ENCODE peak calls at places on chromosomes 5 and 9, in seven cellular contexts. One of them, this sample, is unnamed.

GRCh38 chr5:160285311-160285710 is 27.1 kb downstream of the CCNJL start:
- DNase-seq in astrocyte of the spinal cord: no peak
- DNase-seq in IMR-90: no peak
- DNase-seq in choroid plexus epithelial cell: no peak
- DNase-seq in aorta: no peak
- DNase-seq in fibroblast of mammary gland: no peak
- DNase-seq in heart left ventricle: no peak
- DNase-seq in this sample: no peak

GRCh38 chr5:173715607-173716006 is 99.2 kb upstream of the BOD1 start:
- DNase-seq in astrocyte of the spinal cord: no peak
- DNase-seq in IMR-90: peak
- DNase-seq in choroid plexus epithelial cell: peak
- DNase-seq in aorta: no peak
- DNase-seq in fibroblast of mammary gland: no peak
- DNase-seq in heart left ventricle: no peak
- DNase-seq in this sample: no peak

GRCh38 chr5:114411380-114411931 is 49.6 kb downstream of the KCNN2 start:
- DNase-seq in astrocyte of the spinal cord: no peak
- DNase-seq in IMR-90: peak
- DNase-seq in choroid plexus epithelial cell: no peak
- DNase-seq in aorta: no peak
- DNase-seq in fibroblast of mammary gland: no peak
- DNase-seq in heart left ventricle: no peak
- DNase-seq in this sample: no peak

GRCh38 chr9:104969116-104969515 is 41.2 kb upstream of the ABCA1 start:
- DNase-seq in astrocyte of the spinal cord: no peak
- DNase-seq in IMR-90: no peak
- DNase-seq in choroid plexus epithelial cell: no peak
- DNase-seq in aorta: no peak
- DNase-seq in fibroblast of mammary gland: no peak
- DNase-seq in heart left ventricle: no peak
- DNase-seq in this sample: no peak

GRCh38 chr9:36401179-36401740 is 1.2 kb upstream of the RNF38 start:
- DNase-seq in astrocyte of the spinal cord: peak
- DNase-seq in IMR-90: peak
- DNase-seq in choroid plexus epithelial cell: peak
- DNase-seq in aorta: no peak
- DNase-seq in fibroblast of mammary gland: peak
- DNase-seq in heart left ventricle: no peak
- DNase-seq in this sample: no peak

GRCh38 chr5:134003064-134003956 is 1.5 kb downstream of the VDAC1 start:
- DNase-seq in astrocyte of the spinal cord: no peak
- DNase-seq in IMR-90: no peak
- DNase-seq in choroid plexus epithelial cell: no peak
- DNase-seq in aorta: no peak
- DNase-seq in fibroblast of mammary gland: no peak
- DNase-seq in heart left ventricle: no peak
- DNase-seq in this sample: no peak

GRCh38 chr5:139138790-139139189 is 59.4 kb downstream of the SIL1 start:
- DNase-seq in astrocyte of the spinal cord: peak
- DNase-seq in IMR-90: peak
- DNase-seq in choroid plexus epithelial cell: peak
- DNase-seq in aorta: peak
- DNase-seq in fibroblast of mammary gland: peak
- DNase-seq in heart left ventricle: peak
- DNase-seq in this sample: peak

GRCh38 chr5:143515829-143516228 is 112.3 kb upstream of the NR3C1 start:
- DNase-seq in astrocyte of the spinal cord: peak
- DNase-seq in IMR-90: peak
- DNase-seq in choroid plexus epithelial cell: peak
- DNase-seq in aorta: no peak
- DNase-seq in fibroblast of mammary gland: peak
- DNase-seq in heart left ventricle: peak
- DNase-seq in this sample: no peak

GRCh38 chr5:37665889-37666288 is 174.0 kb downstream of the GDNF start:
- DNase-seq in astrocyte of the spinal cord: peak
- DNase-seq in IMR-90: no peak
- DNase-seq in choroid plexus epithelial cell: no peak
- DNase-seq in aorta: peak
- DNase-seq in fibroblast of mammary gland: no peak
- DNase-seq in heart left ventricle: peak
- DNase-seq in this sample: no peak

GRCh38 chr5:127988149-127988755 is 95.3 kb upstream of the SLC12A2 start:
- DNase-seq in astrocyte of the spinal cord: peak
- DNase-seq in IMR-90: peak
- DNase-seq in choroid plexus epithelial cell: peak
- DNase-seq in aorta: no peak
- DNase-seq in fibroblast of mammary gland: peak
- DNase-seq in heart left ventricle: no peak
- DNase-seq in this sample: peak

GRCh38 chr5:83377131-83377865 is 94.2 kb upstream of the VCAN start:
- DNase-seq in astrocyte of the spinal cord: peak
- DNase-seq in IMR-90: peak
- DNase-seq in choroid plexus epithelial cell: peak
- DNase-seq in aorta: no peak
- DNase-seq in fibroblast of mammary gland: peak
- DNase-seq in heart left ventricle: peak
- DNase-seq in this sample: peak

GRCh38 chr9:80605129-80605528 is 1033.4 kb downstream of the TLE4 start:
- DNase-seq in astrocyte of the spinal cord: peak
- DNase-seq in IMR-90: peak
- DNase-seq in choroid plexus epithelial cell: peak
- DNase-seq in aorta: no peak
- DNase-seq in fibroblast of mammary gland: peak
- DNase-seq in heart left ventricle: no peak
- DNase-seq in this sample: peak

GRCh38 chr9:129910628-129911567 is 75.6 kb downstream of the USP20 start:
- DNase-seq in astrocyte of the spinal cord: peak
- DNase-seq in IMR-90: peak
- DNase-seq in choroid plexus epithelial cell: peak
- DNase-seq in aorta: no peak
- DNase-seq in fibroblast of mammary gland: peak
- DNase-seq in heart left ventricle: no peak
- DNase-seq in this sample: peak

GRCh38 chr5:73115399-73116051 is 4.8 kb upstream of the TMEM171 start:
- DNase-seq in astrocyte of the spinal cord: peak
- DNase-seq in IMR-90: peak
- DNase-seq in choroid plexus epithelial cell: peak
- DNase-seq in aorta: no peak
- DNase-seq in fibroblast of mammary gland: peak
- DNase-seq in heart left ventricle: no peak
- DNase-seq in this sample: peak

GRCh38 chr9:99544526-99544925 is 277.2 kb upstream of the NR4A3 start:
- DNase-seq in astrocyte of the spinal cord: no peak
- DNase-seq in IMR-90: no peak
- DNase-seq in choroid plexus epithelial cell: no peak
- DNase-seq in aorta: no peak
- DNase-seq in fibroblast of mammary gland: no peak
- DNase-seq in heart left ventricle: no peak
- DNase-seq in this sample: no peak
- H3K4me3 ChIP-seq in astrocyte of the spinal cord: no peak
- H3K4me3 ChIP-seq in IMR-90: no peak
- H3K4me3 ChIP-seq in choroid plexus epithelial cell: no peak
- H3K4me3 ChIP-seq in aorta: no peak
- H3K4me3 ChIP-seq in fibroblast of mammary gland: no peak
- H3K4me3 ChIP-seq in heart left ventricle: no peak
- H3K4me3 ChIP-seq in this sample: no peak

DNA sequence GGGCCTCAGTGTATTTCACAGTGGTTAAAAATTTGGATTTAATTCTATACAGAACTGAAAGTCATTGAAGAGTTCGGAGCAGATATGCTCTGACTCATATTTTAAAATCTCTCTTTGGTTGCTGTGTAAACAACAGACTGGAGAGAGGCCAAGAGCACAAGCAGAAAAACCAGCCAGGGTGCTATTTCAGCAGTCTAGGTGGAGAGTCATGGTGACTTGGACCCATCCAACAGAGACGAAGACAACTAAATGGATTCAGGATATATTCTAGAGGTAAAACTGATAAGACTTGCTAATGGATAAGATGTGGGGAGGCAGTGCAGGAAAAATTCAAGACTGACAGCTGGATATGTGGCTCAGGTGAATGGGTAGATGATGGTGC is 168.9 kb downstream of the MAPKAP1 start:
- DNase-seq in astrocyte of the spinal cord: peak
- DNase-seq in IMR-90: peak
- DNase-seq in choroid plexus epithelial cell: peak
- DNase-seq in aorta: no peak
- DNase-seq in fibroblast of mammary gland: peak
- DNase-seq in heart left ventricle: no peak
- DNase-seq in this sample: peak
- H3K4me3 ChIP-seq in astrocyte of the spinal cord: no peak
- H3K4me3 ChIP-seq in IMR-90: no peak
- H3K4me3 ChIP-seq in choroid plexus epithelial cell: no peak
- H3K4me3 ChIP-seq in aorta: no peak
- H3K4me3 ChIP-seq in fibroblast of mammary gland: no peak
- H3K4me3 ChIP-seq in heart left ventricle: no peak
- H3K4me3 ChIP-seq in this sample: peak

GRCh38 chr5:7873216-7873615 is 4.3 kb downstream of the MTRR start:
- DNase-seq in astrocyte of the spinal cord: no peak
- DNase-seq in IMR-90: no peak
- DNase-seq in choroid plexus epithelial cell: no peak
- DNase-seq in aorta: no peak
- DNase-seq in fibroblast of mammary gland: no peak
- DNase-seq in heart left ventricle: no peak
- DNase-seq in this sample: no peak
- H3K4me3 ChIP-seq in astrocyte of the spinal cord: no peak
- H3K4me3 ChIP-seq in IMR-90: no peak
- H3K4me3 ChIP-seq in choroid plexus epithelial cell: no peak
- H3K4me3 ChIP-seq in aorta: no peak
- H3K4me3 ChIP-seq in fibroblast of mammary gland: no peak
- H3K4me3 ChIP-seq in heart left ventricle: no peak
- H3K4me3 ChIP-seq in this sample: no peak

GRCh38 chr9:23672121-23672520 is 153.9 kb downstream of the ELAVL2 start:
- DNase-seq in astrocyte of the spinal cord: no peak
- DNase-seq in IMR-90: no peak
- DNase-seq in choroid plexus epithelial cell: no peak
- DNase-seq in aorta: no peak
- DNase-seq in fibroblast of mammary gland: no peak
- DNase-seq in heart left ventricle: no peak
- DNase-seq in this sample: no peak
- H3K4me3 ChIP-seq in astrocyte of the spinal cord: no peak
- H3K4me3 ChIP-seq in IMR-90: no peak
- H3K4me3 ChIP-seq in choroid plexus epithelial cell: no peak
- H3K4me3 ChIP-seq in aorta: no peak
- H3K4me3 ChIP-seq in fibroblast of mammary gland: no peak
- H3K4me3 ChIP-seq in heart left ventricle: no peak
- H3K4me3 ChIP-seq in this sample: no peak

DNA sequence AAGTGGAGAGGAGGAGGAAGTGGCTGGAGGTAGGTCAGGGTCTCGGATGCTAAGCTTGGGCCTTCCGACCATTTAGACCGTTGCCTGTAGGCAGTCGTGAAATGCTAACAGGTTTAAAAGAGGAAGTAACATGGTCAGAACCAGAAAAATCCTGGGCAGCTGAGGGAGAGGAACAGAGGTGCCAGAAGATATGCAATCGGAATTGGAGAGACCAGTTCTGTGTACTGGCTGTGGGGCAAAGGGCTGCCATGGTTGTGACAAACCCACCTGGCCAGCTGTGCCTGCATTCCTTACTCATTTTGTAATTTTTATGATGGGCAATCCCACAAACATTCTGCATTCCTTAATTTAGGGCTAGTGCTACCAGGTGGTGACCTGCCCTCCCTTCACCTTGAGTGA is 37.3 kb downstream of the B4GALT1 start:
- DNase-seq in astrocyte of the spinal cord: no peak
- DNase-seq in IMR-90: no peak
- DNase-seq in choroid plexus epithelial cell: no peak
- DNase-seq in aorta: no peak
- DNase-seq in fibroblast of mammary gland: no peak
- DNase-seq in heart left ventricle: no peak
- DNase-seq in this sample: no peak
- H3K4me3 ChIP-seq in astrocyte of the spinal cord: no peak
- H3K4me3 ChIP-seq in IMR-90: no peak
- H3K4me3 ChIP-seq in choroid plexus epithelial cell: no peak
- H3K4me3 ChIP-seq in aorta: no peak
- H3K4me3 ChIP-seq in fibroblast of mammary gland: no peak
- H3K4me3 ChIP-seq in heart left ventricle: no peak
- H3K4me3 ChIP-seq in this sample: no peak

This sample was measured in mammary epithelial cell.